ENCODE peak calls at places on chromosome 2, in five cellular contexts. One of them, this sample, is unnamed.

GRCh38 chr2:45830322-45830721 is 178.8 kb downstream of the PRKCE start:
- DNase-seq in thyroid gland: no peak
- DNase-seq in fibroblast of pulmonary artery: no peak
- DNase-seq in breast epithelium: no peak
- DNase-seq in fibroblast of lung: no peak
- DNase-seq in this sample: no peak

GRCh38 chr2:233990261-233990798 is 60.2 kb upstream of the SPP2 start:
- DNase-seq in thyroid gland: no peak
- DNase-seq in fibroblast of pulmonary artery: no peak
- DNase-seq in breast epithelium: no peak
- DNase-seq in fibroblast of lung: peak; percentile 49
- DNase-seq in this sample: no peak

GRCh38 chr2:68231061-68231372 is 21.3 kb downstream of the PPP3R1 start:
- DNase-seq in thyroid gland: no peak
- DNase-seq in fibroblast of pulmonary artery: no peak
- DNase-seq in breast epithelium: no peak
- DNase-seq in fibroblast of lung: no peak
- DNase-seq in this sample: no peak

GRCh38 chr2:190717306-190717705 is 68.4 kb downstream of the NAB1 start:
- DNase-seq in thyroid gland: no peak
- DNase-seq in fibroblast of pulmonary artery: no peak
- DNase-seq in breast epithelium: no peak
- DNase-seq in fibroblast of lung: no peak
- DNase-seq in this sample: no peak

GRCh38 chr2:180849851-180850250 is 130.6 kb upstream of the UBE2E3 start:
- DNase-seq in thyroid gland: no peak
- DNase-seq in fibroblast of pulmonary artery: no peak
- DNase-seq in breast epithelium: no peak
- DNase-seq in fibroblast of lung: no peak
- DNase-seq in this sample: no peak

GRCh38 chr2:176134045-176134444 is 4.5 kb downstream of the HOXD8 start:
- DNase-seq in thyroid gland: no peak
- DNase-seq in fibroblast of pulmonary artery: no peak
- DNase-seq in breast epithelium: no peak
- DNase-seq in fibroblast of lung: no peak
- DNase-seq in this sample: no peak

GRCh38 chr2:170922683-170923494 is 6.2 kb upstream of the GORASP2 start:
- DNase-seq in thyroid gland: peak; percentile 35
- DNase-seq in fibroblast of pulmonary artery: no peak
- DNase-seq in breast epithelium: no peak
- DNase-seq in fibroblast of lung: no peak
- DNase-seq in this sample: peak; percentile 68

GRCh38 chr2:197909377-197909776 is 105.0 kb downstream of the PLCL1 start:
- DNase-seq in thyroid gland: no peak
- DNase-seq in fibroblast of pulmonary artery: peak; percentile 72
- DNase-seq in breast epithelium: no peak
- DNase-seq in fibroblast of lung: peak; percentile 91
- DNase-seq in this sample: no peak

GRCh38 chr2:30689496-30690125 is 117.6 kb downstream of the CAPN13 start:
- DNase-seq in thyroid gland: no peak
- DNase-seq in fibroblast of pulmonary artery: no peak
- DNase-seq in breast epithelium: no peak
- DNase-seq in fibroblast of lung: no peak
- DNase-seq in this sample: no peak

GRCh38 chr2:171158790-171159325 is 1.8 kb downstream of the TLK1 start:
- DNase-seq in thyroid gland: no peak
- DNase-seq in fibroblast of pulmonary artery: no peak
- DNase-seq in breast epithelium: no peak
- DNase-seq in fibroblast of lung: no peak
- DNase-seq in this sample: no peak

GRCh38 chr2:23207871-23208270 is 177.1 kb upstream of the KLHL29 start:
- DNase-seq in thyroid gland: no peak
- DNase-seq in fibroblast of pulmonary artery: no peak
- DNase-seq in breast epithelium: no peak
- DNase-seq in fibroblast of lung: no peak
- DNase-seq in this sample: no peak

GRCh38 chr2:221553333-221553732 is 18.8 kb downstream of the EPHA4 start:
- DNase-seq in thyroid gland: no peak
- DNase-seq in fibroblast of pulmonary artery: no peak
- DNase-seq in breast epithelium: no peak
- DNase-seq in fibroblast of lung: no peak
- DNase-seq in this sample: no peak

GRCh38 chr2:100568989-100569388 is 6.2 kb downstream of the PDCL3 start:
- DNase-seq in thyroid gland: no peak
- DNase-seq in fibroblast of pulmonary artery: no peak
- DNase-seq in breast epithelium: no peak
- DNase-seq in fibroblast of lung: no peak
- DNase-seq in this sample: no peak

GRCh38 chr2:165357758-165358157 is 111.7 kb upstream of the CSRNP3 start:
- DNase-seq in thyroid gland: no peak
- DNase-seq in fibroblast of pulmonary artery: peak; percentile 70
- DNase-seq in breast epithelium: no peak
- DNase-seq in fibroblast of lung: peak; percentile 87
- DNase-seq in this sample: no peak

GRCh38 chr2:200172944-200173481 is 133.5 kb upstream of the SPATS2L start:
- DNase-seq in thyroid gland: no peak
- DNase-seq in fibroblast of pulmonary artery: peak; percentile 20
- DNase-seq in breast epithelium: no peak
- DNase-seq in fibroblast of lung: peak; percentile 51
- DNase-seq in this sample: no peak

GRCh38 chr2:115414461-115414860 is 972.0 kb downstream of the DPP10 start:
- DNase-seq in thyroid gland: no peak
- DNase-seq in fibroblast of pulmonary artery: peak; percentile 75
- DNase-seq in breast epithelium: no peak
- DNase-seq in fibroblast of lung: no peak
- DNase-seq in this sample: no peak

GRCh38 chr2:8594731-8595427 is 87.0 kb upstream of the ID2 start:
- DNase-seq in thyroid gland: no peak
- DNase-seq in fibroblast of pulmonary artery: no peak
- DNase-seq in breast epithelium: no peak
- DNase-seq in fibroblast of lung: peak; percentile 56
- DNase-seq in this sample: no peak

GRCh38 chr2:29009270-29009669 is 28.2 kb downstream of the TOGARAM2 start:
- DNase-seq in thyroid gland: no peak
- DNase-seq in fibroblast of pulmonary artery: no peak
- DNase-seq in breast epithelium: no peak
- DNase-seq in fibroblast of lung: no peak
- DNase-seq in this sample: no peak

GRCh38 chr2:240358821-240359342 is 76.6 kb upstream of the GPC1 start:
- DNase-seq in thyroid gland: no peak
- DNase-seq in fibroblast of pulmonary artery: no peak
- DNase-seq in breast epithelium: no peak
- DNase-seq in fibroblast of lung: no peak
- DNase-seq in this sample: no peak

GRCh38 chr2:179129574-179130238 is 79.8 kb upstream of the CCDC141 start:
- DNase-seq in thyroid gland: no peak
- DNase-seq in fibroblast of pulmonary artery: peak; percentile 44
- DNase-seq in breast epithelium: no peak
- DNase-seq in fibroblast of lung: peak; percentile 3
- DNase-seq in this sample: no peak

GRCh38 chr2:147845608-147846002 is 776 bp downstream of the ACVR2A start:
- DNase-seq in thyroid gland: no peak
- DNase-seq in fibroblast of pulmonary artery: peak; percentile 18
- DNase-seq in breast epithelium: no peak
- DNase-seq in fibroblast of lung: peak; percentile 40
- DNase-seq in this sample: peak; percentile 25

GRCh38 chr2:97699765-97700444 is 13.5 kb upstream of the ZAP70 start:
- DNase-seq in thyroid gland: peak; percentile 49
- DNase-seq in fibroblast of pulmonary artery: peak; percentile 80
- DNase-seq in breast epithelium: no peak
- DNase-seq in fibroblast of lung: peak; percentile 37
- DNase-seq in this sample: peak; percentile 22

DNA sequence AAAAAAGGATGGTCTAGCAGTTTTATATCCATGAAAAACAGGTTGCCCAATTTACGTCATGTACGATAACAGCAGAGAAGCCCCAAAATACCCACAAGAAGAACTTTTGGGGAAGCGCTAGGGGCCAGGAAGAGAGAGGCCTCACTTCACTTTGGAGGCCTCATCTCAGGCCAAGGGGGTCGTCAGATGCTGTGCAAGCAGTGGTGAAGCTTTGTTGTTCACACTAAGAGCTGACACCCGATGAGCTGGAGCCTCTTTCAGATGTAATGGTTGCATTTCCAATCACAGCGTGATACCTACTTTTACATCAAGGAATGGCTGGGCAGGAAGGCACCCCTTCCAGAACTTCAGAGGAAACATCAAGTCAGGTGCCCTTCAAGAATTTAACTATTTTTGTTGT is 242.3 kb upstream of the PXDN start:
- DNase-seq in thyroid gland: no peak
- DNase-seq in fibroblast of pulmonary artery: no peak
- DNase-seq in breast epithelium: no peak
- DNase-seq in fibroblast of lung: no peak
- DNase-seq in this sample: no peak
- H3K4me3 ChIP-seq in thyroid gland: no peak overlapping the region
- H3K4me3 ChIP-seq in fibroblast of pulmonary artery: no peak overlapping the region
- H3K4me3 ChIP-seq in breast epithelium: no peak overlapping the region
- H3K4me3 ChIP-seq in fibroblast of lung: no peak overlapping the region
- H3K4me3 ChIP-seq in this sample: no peak overlapping the region

GRCh38 chr2:20666364-20667150 is at the start of gene GDF7:
- DNase-seq in thyroid gland: no peak
- DNase-seq in fibroblast of pulmonary artery: no peak
- DNase-seq in breast epithelium: no peak
- DNase-seq in fibroblast of lung: no peak
- DNase-seq in this sample: no peak

GRCh38 chr2:20668871-20669475 is 2.0 kb downstream of the GDF7 start:
- DNase-seq in thyroid gland: no peak
- DNase-seq in fibroblast of pulmonary artery: no peak
- DNase-seq in breast epithelium: no peak
- DNase-seq in fibroblast of lung: no peak
- DNase-seq in this sample: no peak

GRCh38 chr2:20667151-20667530 is 197 bp downstream of the GDF7 start:
- DNase-seq in thyroid gland: no peak
- DNase-seq in fibroblast of pulmonary artery: no peak
- DNase-seq in breast epithelium: no peak
- DNase-seq in fibroblast of lung: no peak
- DNase-seq in this sample: no peak

GRCh38 chr2:20668470-20668869 is 1.5 kb downstream of the GDF7 start:
- DNase-seq in thyroid gland: no peak
- DNase-seq in fibroblast of pulmonary artery: no peak
- DNase-seq in breast epithelium: no peak
- DNase-seq in fibroblast of lung: no peak
- DNase-seq in this sample: no peak

GRCh38 chr2:20667531-20668401 is 822 bp downstream of the GDF7 start:
- DNase-seq in thyroid gland: no peak
- DNase-seq in fibroblast of pulmonary artery: no peak
- DNase-seq in breast epithelium: no peak
- DNase-seq in fibroblast of lung: no peak
- DNase-seq in this sample: no peak
- H3K4me3 ChIP-seq in thyroid gland: no peak overlapping the region
- H3K4me3 ChIP-seq in fibroblast of pulmonary artery: peak overlapping the region; percentile 25
- H3K4me3 ChIP-seq in breast epithelium: peak overlapping the region; percentile 71
- H3K4me3 ChIP-seq in fibroblast of lung: no peak overlapping the region
- H3K4me3 ChIP-seq in this sample: peak overlapping the region; percentile 41

DNA sequence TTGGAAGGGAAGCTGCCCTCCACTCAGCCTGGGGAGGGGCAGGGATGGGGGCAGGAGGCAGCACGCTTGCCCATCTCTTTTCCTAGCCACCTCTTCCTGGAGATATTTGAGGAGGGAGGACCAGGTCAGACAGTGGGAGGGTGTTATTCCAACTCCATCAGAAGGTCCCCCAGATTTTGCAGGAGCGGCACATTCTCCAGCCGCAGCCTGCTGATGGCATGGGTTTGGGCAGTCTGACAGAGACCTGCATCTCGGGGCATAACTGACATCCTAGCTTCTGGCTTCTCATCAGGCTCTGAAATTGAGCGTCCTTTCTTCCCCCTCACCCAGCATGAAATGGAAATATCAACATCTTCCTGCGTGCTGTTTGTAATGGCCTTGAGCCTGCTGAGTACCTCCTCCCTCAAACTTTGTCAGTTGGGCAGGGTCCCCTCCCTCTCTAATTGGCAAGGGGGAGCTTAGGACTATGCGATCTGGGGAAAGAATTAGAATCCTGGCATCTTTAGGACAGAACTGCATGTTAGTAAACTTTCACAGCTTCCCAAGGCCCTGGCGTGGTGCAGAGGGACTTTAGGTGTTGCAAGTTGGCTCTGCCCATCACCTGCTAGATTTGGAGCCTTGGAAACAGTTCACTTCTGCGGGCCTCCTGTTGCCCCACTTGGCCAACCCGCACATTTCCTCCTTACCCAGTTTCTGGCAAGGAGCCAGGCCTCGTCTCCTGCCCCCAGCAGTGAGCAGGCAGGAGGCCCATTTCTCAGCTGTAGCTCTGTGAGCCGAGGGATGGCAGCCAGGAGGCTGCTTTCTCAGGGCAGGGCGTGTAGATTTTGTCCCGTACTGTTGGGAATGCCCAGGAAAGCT is 2.2 kb downstream of the ITM2C start:
- DNase-seq in thyroid gland: peak; percentile 39
- DNase-seq in fibroblast of pulmonary artery: peak; percentile 42
- DNase-seq in breast epithelium: no peak
- DNase-seq in fibroblast of lung: peak; percentile 27
- DNase-seq in this sample: peak; percentile 34
- H3K4me3 ChIP-seq in thyroid gland: no peak overlapping the region
- H3K4me3 ChIP-seq in fibroblast of pulmonary artery: no peak overlapping the region
- H3K4me3 ChIP-seq in breast epithelium: peak overlapping the region; percentile 78
- H3K4me3 ChIP-seq in fibroblast of lung: no peak overlapping the region
- H3K4me3 ChIP-seq in this sample: no peak overlapping the region

GRCh38 chr2:26327291-26328272 is 18.4 kb upstream of the SELENOI start:
- DNase-seq in thyroid gland: no peak
- DNase-seq in fibroblast of pulmonary artery: peak; percentile 52
- DNase-seq in breast epithelium: no peak
- DNase-seq in fibroblast of lung: peak; percentile 30
- DNase-seq in this sample: no peak

GRCh38 chr2:26324903-26325302 is 21.0 kb upstream of the SELENOI start:
- DNase-seq in thyroid gland: no peak
- DNase-seq in fibroblast of pulmonary artery: no peak
- DNase-seq in breast epithelium: no peak
- DNase-seq in fibroblast of lung: no peak
- DNase-seq in this sample: no peak

GRCh38 chr2:26330114-26330581 is 15.8 kb upstream of the SELENOI start:
- DNase-seq in thyroid gland: peak; percentile 91
- DNase-seq in fibroblast of pulmonary artery: peak; percentile 83
- DNase-seq in breast epithelium: peak; percentile 91
- DNase-seq in fibroblast of lung: peak; percentile 77
- DNase-seq in this sample: peak; percentile 87

GRCh38 chr2:26326514-26326913 is 19.4 kb upstream of the SELENOI start:
- DNase-seq in thyroid gland: no peak
- DNase-seq in fibroblast of pulmonary artery: no peak
- DNase-seq in breast epithelium: no peak
- DNase-seq in fibroblast of lung: peak; percentile 9
- DNase-seq in this sample: no peak

GRCh38 chr2:26325851-26326250 is 20.1 kb upstream of the SELENOI start:
- DNase-seq in thyroid gland: no peak
- DNase-seq in fibroblast of pulmonary artery: peak; percentile 23
- DNase-seq in breast epithelium: no peak
- DNase-seq in fibroblast of lung: peak; percentile 67
- DNase-seq in this sample: no peak
- H3K4me3 ChIP-seq in thyroid gland: no peak overlapping the region
- H3K4me3 ChIP-seq in fibroblast of pulmonary artery: no peak overlapping the region
- H3K4me3 ChIP-seq in breast epithelium: no peak overlapping the region
- H3K4me3 ChIP-seq in fibroblast of lung: no peak overlapping the region
- H3K4me3 ChIP-seq in this sample: no peak overlapping the region

This sample was measured in prostate gland.